ENCODE peak calls at places on chromosomes 12 and 14, in four cellular contexts. M, P, L and H are unnamed samples.
A peak's percentile ranks its signal among the peaks of the same experiment; 100 is the strongest.

GRCh38 chr12:15364221-15365170 is 42.2 kb downstream of the PTPRO start:
- DNase-seq in M (no peak), P (no peak), L (no peak), H (no peak)

GRCh38 chr14:101551729-101552595 is 9.3 kb upstream of the DIO3 start:
- DNase-seq in M (no peak), P (no peak), L (no peak), H (no peak)

GRCh38 chr12:118617922-118618450 is 241.6 kb downstream of the SUDS3 start:
- DNase-seq in M (no peak), P (no peak), L (no peak), H (no peak)

GRCh38 chr14:35268946-35269345 is 23.2 kb upstream of the PSMA6 start:
- DNase-seq in M (no peak), P (no peak), L (no peak), H (no peak)

GRCh38 chr12:107477946-107478610 is 207.5 kb upstream of the PWP1 start:
- DNase-seq in M (no peak), P (no peak), L (no peak), H (no peak)

GRCh38 chr12:93156091-93156490 is 221.6 kb upstream of the NUDT4 start:
- DNase-seq in M (no peak), P (peak; percentile 24), L (no peak), H (no peak)

GRCh38 chr12:48817957-48818830 is at the start of gene CACNB3:
- DNase-seq in M (peak; percentile 79), P (peak; percentile 66), L (peak; percentile 86), H (peak; percentile 63)

GRCh38 chr14:54627718-54628345 is 60.9 kb downstream of the SAMD4A start:
- DNase-seq in M (peak; percentile 86), P (peak; percentile 10), L (no peak), H (peak; percentile 45)

GRCh38 chr12:104304261-104305004 is 894 bp downstream of the EID3 start:
- DNase-seq in M (no peak), P (no peak), L (no peak), H (no peak)

GRCh38 chr14:76696791-76697190 is 64.5 kb upstream of the VASH1 start:
- DNase-seq in M (no peak), P (no peak), L (no peak), H (no peak)

GRCh38 chr12:95546491-95546813 is 4.8 kb downstream of the USP44 start:
- DNase-seq in M (peak; percentile 40), P (no peak), L (no peak), H (no peak)

GRCh38 chr12:112314981-112315380 is 67.2 kb downstream of the HECTD4 start:
- DNase-seq in M (no peak), P (peak; percentile 71), L (no peak), H (no peak)

GRCh38 chr14:101819251-101819990 is 57.9 kb downstream of the PPP2R5C start:
- DNase-seq in M (no peak), P (no peak), L (no peak), H (no peak)

GRCh38 chr12:107929436-107929835 is 154.9 kb downstream of the ASCL4 start:
- DNase-seq in M (peak; percentile 79), P (no peak), L (no peak), H (no peak)

GRCh38 chr14:81137316-81137715 is 83.4 kb downstream of the GTF2A1 start:
- DNase-seq in M (peak; percentile 31), P (no peak), L (no peak), H (no peak)

GRCh38 chr14:36570065-36570464 is 12.3 kb downstream of the NKX2-8 start:
- DNase-seq in M (no peak), P (no peak), L (no peak), H (no peak)

GRCh38 chr14:20328705-20329104 is 4.4 kb downstream of the CCNB1IP1 start:
- DNase-seq in M (no peak), P (no peak), L (no peak), H (no peak)

GRCh38 chr12:71958056-71958455 is 19.4 kb downstream of the TPH2 start:
- DNase-seq in M (peak; percentile 77), P (no peak), L (no peak), H (no peak)

GRCh38 chr14:33986804-33987203 is 35.9 kb upstream of the EGLN3 start:
- DNase-seq in M (peak; percentile 96), P (no peak), L (no peak), H (no peak)

GRCh38 chr14:61437383-61437782 is 116.0 kb downstream of the PRKCH start:
- DNase-seq in M (no peak), P (no peak), L (no peak), H (no peak)

GRCh38 chr12:52211716-52212585 is 20.1 kb upstream of the KRT80 start:
- DNase-seq in M (no peak), P (no peak), L (peak; percentile 9), H (no peak)

GRCh38 chr14:67704484-67705089 is 2.9 kb downstream of the RDH12 start:
- DNase-seq in M (peak; percentile 77), P (peak; percentile 34), L (no peak), H (no peak)

DNA sequence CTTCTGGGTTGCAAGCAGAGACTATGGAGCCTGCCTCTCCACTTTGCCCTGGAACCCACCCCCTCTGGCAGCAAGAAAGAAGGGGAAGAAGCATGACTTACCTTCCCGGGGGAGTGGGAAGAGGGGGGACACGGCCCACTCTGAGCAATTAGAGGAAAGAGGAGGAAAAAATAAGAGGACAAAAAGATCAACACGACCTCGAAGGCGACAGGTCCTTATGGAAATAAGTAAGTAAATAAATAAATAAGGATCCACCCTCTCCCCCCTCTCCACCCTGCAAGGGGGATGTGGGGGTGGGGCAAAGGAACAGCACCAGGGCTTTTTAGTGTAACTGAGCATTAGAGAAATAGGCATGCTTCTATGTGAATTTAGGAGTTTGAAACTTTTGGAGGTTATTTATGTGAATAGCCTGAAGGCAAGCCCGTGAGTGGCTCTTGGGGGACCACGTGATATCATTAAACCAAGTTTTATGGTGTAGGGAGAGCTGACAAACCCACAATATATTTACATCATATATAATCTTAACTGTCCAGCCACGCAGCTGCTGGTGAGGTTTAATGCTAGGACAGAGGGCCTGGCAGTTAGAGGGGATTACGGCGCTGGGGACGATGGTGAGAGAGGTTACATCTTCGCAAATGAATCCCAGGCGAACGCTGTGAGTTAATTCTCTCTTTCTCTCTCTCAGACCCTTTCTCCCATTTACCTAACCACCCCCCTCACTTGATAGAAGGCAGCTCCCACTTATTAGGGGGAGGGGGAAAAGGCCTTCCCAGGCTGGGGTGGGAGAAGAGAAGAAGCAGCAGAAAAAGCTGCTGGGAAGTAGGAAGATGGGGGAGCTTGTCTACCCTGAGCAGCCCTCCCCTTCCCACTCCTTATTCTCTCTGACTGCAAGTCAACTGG is 4.8 kb downstream of the HOXC5 start:
- DNase-seq in M (no peak), P (no peak), L (peak; percentile 32), H (no peak)
- H3K27me3 ChIP-seq in M (peaks cover 88% of the 10 kb centered on the region), P (peaks cover 29% of the 10 kb centered on the region), L (no peaks in the 10 kb centered on the region), H (peaks cover 100% of the 10 kb centered on the region)

GRCh38 chr12:131603106-131604033 is 107.5 kb upstream of the SFSWAP start:
- DNase-seq in M (no peak), P (no peak), L (no peak), H (no peak)

GRCh38 chr12:131606218-131606899 is 104.5 kb upstream of the SFSWAP start:
- DNase-seq in M (no peak), P (no peak), L (no peak), H (no peak)

GRCh38 chr12:131604859-131605258 is 106.0 kb upstream of the SFSWAP start:
- DNase-seq in M (no peak), P (no peak), L (no peak), H (no peak)

GRCh38 chr12:131605304-131605829 is 105.5 kb upstream of the SFSWAP start:
- DNase-seq in M (no peak), P (no peak), L (no peak), H (no peak)

DNA sequence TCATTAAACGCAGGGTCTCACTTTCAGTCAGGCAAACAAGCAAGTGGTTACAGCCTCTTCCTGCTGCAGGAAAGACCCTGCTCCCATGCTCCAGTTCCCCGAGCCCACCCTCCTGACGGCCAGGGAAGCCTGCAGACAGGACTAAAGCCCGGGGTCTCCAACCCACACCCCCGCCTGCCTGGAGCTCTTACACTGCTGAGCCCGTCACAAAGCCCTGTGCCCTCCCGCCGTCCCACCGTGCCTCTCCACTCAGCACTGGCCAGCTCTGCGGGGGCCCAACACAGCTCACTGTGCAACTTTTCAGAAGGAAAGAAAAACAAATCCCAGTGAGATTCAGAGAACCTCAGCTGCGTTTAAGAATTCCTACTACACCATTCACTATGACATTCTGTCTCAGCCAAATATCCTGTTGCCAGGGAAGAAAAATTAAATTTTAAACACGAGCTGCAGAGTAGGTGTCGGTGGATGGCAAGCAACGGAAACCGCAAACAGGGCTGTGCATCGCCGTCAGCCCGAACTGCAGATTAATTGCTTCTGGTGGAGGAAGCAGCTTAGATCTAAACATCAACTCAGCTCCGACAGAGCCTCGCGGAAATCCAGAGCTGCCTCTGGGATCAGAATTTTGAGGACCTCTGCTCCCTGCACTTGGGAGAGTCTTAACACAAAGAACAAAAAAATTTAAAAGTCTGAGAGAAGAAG is 106.6 kb upstream of the SFSWAP start:
- DNase-seq in M (no peak), P (no peak), L (no peak), H (no peak)
- H3K27ac ChIP-seq in M (no peak overlapping the region), P (no peak overlapping the region), L (no peak overlapping the region), H (no peak overlapping the region)

GRCh38 chr12:123436017-123436964 is at the start of gene RILPL2:
- DNase-seq in M (peak; percentile 77), P (peak; percentile 89), L (peak; percentile 87), H (peak; percentile 68)

GRCh38 chr12:123427036-123427769 is 9.3 kb downstream of the RILPL2 start:
- DNase-seq in M (no peak), P (no peak), L (no peak), H (no peak)

GRCh38 chr12:123435636-123436016 is 858 bp downstream of the RILPL2 start:
- DNase-seq in M (no peak), P (no peak), L (no peak), H (no peak)

GRCh38 chr12:123433615-123434014 is 2.9 kb downstream of the RILPL2 start:
- DNase-seq in M (no peak), P (no peak), L (no peak), H (no peak)

DNA sequence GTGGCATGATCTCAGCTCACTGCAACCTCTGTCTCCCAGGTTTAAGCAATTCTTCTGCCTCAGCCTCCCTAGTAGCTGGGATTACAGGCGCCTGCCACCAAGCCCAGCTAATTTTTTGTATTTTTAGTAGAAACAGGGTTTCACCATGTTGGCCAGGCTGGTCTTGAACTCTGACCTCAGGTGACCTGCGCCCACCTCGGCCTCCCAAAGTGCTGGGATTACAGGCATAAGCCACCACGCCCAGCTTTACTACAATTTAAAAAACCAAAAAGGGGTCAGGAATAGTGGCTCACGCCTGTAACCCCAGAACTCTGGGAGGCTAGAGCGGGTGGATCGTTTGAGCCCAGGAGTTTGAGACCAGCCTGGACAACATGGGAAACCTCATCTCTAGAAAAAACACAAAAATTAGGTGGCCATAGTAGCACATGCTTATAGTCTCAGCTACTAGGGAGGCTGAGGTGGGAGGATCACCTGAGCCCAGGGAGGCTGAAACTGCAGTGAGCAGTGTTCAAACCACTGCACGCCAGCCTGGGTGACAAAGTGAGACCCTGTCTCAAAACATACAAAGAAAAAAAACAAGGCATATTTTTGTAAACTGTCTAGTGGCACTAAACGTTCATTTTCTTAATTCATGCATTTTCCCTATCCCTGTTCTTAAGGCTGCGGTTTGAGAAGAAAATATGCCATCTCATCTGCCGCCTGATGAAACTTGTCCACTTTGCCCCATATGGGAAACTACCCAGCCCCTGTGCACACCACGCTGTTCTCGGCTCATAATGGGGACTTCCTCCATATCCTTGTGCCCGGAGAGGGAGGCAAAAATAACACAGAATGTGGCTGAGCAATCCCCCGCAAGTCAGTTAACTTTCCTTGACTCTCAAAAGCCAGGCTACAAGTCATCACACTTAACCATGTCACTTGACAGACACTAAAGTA is 4.3 kb downstream of the RILPL2 start:
- DNase-seq in M (no peak), P (no peak), L (no peak), H (no peak)
- H3K4me3 ChIP-seq in M (no peak overlapping the region), P (no peak overlapping the region), L (no peak overlapping the region), H (peak overlapping the region; percentile 4)

GRCh38 chr14:43243168-43243567 is 1263.9 kb downstream of the FSCB start:
- DNase-seq in M (no peak), P (no peak), L (no peak), H (no peak)

GRCh38 chr14:43247877-43248276 is 1259.2 kb downstream of the FSCB start:
- DNase-seq in M (no peak), P (no peak), L (no peak), H (no peak)

GRCh38 chr14:43244142-43244625 is 1262.9 kb downstream of the FSCB start:
- DNase-seq in M (no peak), P (no peak), L (no peak), H (no peak)
- H3K27me3 ChIP-seq in M (no peaks in the 10 kb centered on the region), P (no peaks in the 10 kb centered on the region), L (no peaks in the 10 kb centered on the region), H (no peaks in the 10 kb centered on the region)